ENCODE peak calls at places on chromosomes 1 and 21, in seven cellular contexts. D is neural progenitor cell, F is HCT116, Q is heart right ventricle, I is fibroblast of lung, S is pancreas, E is lower lobe of right lung. Y is an unnamed sample. For H3K4me1, the result is how much of the 10 kb centered on the place peaks cover.

GRCh38 chr1:229457436-229457835 is 23.5 kb upstream of the ACTA1 start:
- DNase-seq in D (no peak), F (no peak), Q (no peak), I (no peak), S (no peak), E (no peak), Y (no peak)

GRCh38 chr1:89855413-89856123 is 34.7 kb downstream of the LRRC8D start:
- DNase-seq in D (no peak), F (no peak), Q (no peak), I (peak), S (no peak), E (no peak), Y (no peak)

GRCh38 chr21:43718872-43719747 is at the start of gene PDXK:
- DNase-seq in D (peak), F (peak), Q (peak), I (peak), S (peak), E (peak), Y (peak)

GRCh38 chr1:15412843-15413242 is 3.2 kb downstream of the EFHD2 start:
- DNase-seq in D (no peak), F (no peak), Q (no peak), I (no peak), S (peak), E (no peak), Y (peak)

GRCh38 chr1:3900969-3901529 is 977 bp upstream of the C1orf174 start:
- DNase-seq in D (peak), F (peak), Q (peak), I (peak), S (peak), E (peak), Y (peak)

GRCh38 chr1:154931940-154932487 is 4.5 kb downstream of the PMVK start:
- DNase-seq in D (no peak), F (peak), Q (no peak), I (no peak), S (no peak), E (peak), Y (peak)

GRCh38 chr1:160971618-160972056 is 17.0 kb upstream of the ITLN2 start:
- DNase-seq in D (peak), F (no peak), Q (no peak), I (no peak), S (no peak), E (no peak), Y (no peak)

GRCh38 chr21:42313501-42313969 is 1.7 kb downstream of the TFF3 start:
- DNase-seq in D (peak), F (no peak), Q (no peak), I (no peak), S (no peak), E (no peak), Y (peak)

GRCh38 chr1:243549108-243549507 is 293.3 kb downstream of the SDCCAG8 start:
- DNase-seq in D (no peak), F (no peak), Q (no peak), I (peak), S (no peak), E (no peak), Y (no peak)

GRCh38 chr21:30233636-30234035 is 17.7 kb upstream of the CLDN8 start:
- DNase-seq in D (no peak), F (no peak), Q (no peak), I (no peak), S (no peak), E (no peak), Y (no peak)

GRCh38 chr1:117059334-117059677 is 820 bp upstream of the TTF2 start:
- DNase-seq in D (no peak), F (peak), Q (peak), I (no peak), S (peak), E (peak), Y (peak)

GRCh38 chr1:36880155-36881070 is 153.9 kb downstream of the GRIK3 start:
- DNase-seq in D (no peak), F (no peak), Q (no peak), I (no peak), S (no peak), E (peak), Y (peak)

GRCh38 chr21:37562920-37563640 is 196.5 kb downstream of the DYRK1A start:
- DNase-seq in D (no peak), F (no peak), Q (peak), I (no peak), S (peak), E (peak), Y (no peak)

GRCh38 chr1:1393014-1393413 is 6.1 kb downstream of the CCNL2 start:
- DNase-seq in D (no peak), F (no peak), Q (no peak), I (no peak), S (no peak), E (no peak), Y (no peak)

GRCh38 chr21:42595281-42596187 is 57.9 kb upstream of the PDE9A start:
- DNase-seq in D (no peak), F (no peak), Q (no peak), I (no peak), S (no peak), E (no peak), Y (no peak)

DNA sequence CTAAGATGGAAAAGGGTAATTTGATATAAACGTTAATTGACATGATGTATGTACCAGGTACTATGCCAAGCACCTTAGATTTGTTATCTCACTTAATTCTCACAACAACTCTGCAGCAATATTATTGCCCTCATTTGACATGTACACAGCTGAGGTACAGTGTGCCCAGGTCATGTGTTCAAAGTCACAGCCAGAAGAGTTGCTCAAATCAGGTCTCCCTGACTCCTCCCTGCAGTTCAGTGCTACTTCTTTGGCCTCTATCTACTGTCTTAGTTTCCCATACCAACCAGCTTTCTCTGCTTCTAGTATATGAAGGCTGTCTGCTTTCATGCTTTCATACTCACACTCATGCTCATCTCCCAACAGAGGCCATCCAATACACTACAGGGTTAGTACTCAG is 15.1 kb downstream of the TBX15 start:
- DNase-seq in D (no peak), F (no peak), Q (no peak), I (no peak), S (no peak), E (no peak), Y (no peak)
- H3K4me1 ChIP-seq in D (under half), F (under half), Q (under half), I (under half), S (under half), E (under half), Y (under half)

GRCh38 chr1:203663820-203664219 is 37.2 kb downstream of the ATP2B4 start:
- DNase-seq in D (no peak), F (no peak), Q (no peak), I (peak), S (no peak), E (no peak), Y (no peak)
- H3K4me1 ChIP-seq in D (under half), F (under half), Q (half or more), I (half or more), S (under half), E (half or more), Y (under half)

GRCh38 chr21:31903896-31904295 is 31.1 kb downstream of the HUNK start:
- DNase-seq in D (no peak), F (no peak), Q (no peak), I (no peak), S (no peak), E (no peak), Y (no peak)
- H3K4me1 ChIP-seq in D (under half), F (under half), Q (under half), I (under half), S (half or more), E (under half), Y (under half)

DNA sequence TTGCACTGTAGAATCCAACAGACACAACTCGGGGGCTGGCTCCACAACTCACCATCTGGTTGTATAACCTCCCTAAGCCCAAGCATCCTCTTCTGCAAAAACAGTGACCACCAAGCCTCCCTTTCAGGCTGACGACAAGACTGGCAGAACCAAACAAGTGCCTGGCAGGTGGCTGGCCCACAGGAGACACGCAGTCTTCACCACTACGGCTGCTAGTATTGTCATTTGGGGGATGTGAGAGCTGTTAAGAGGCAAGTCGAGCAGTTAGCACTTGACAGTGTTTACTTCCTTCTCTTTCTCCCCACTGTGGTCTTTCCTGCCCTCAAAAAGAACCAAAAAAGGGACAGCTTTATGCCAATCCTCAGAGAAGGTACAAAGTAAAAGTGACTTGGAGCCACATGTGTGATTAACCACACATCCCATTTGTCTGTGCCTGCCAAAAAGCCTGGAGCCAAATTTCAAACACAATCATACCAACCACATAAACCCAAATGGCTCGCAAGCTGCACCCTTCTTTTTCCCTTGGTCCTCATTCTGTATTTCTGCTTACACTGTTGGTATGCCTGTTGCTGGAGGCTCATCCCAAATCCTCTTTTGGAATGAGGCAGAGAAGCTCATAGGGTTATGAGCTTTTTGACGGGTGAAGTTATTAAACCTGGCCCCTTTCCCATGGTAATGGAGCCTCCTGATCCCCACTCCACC is 94.1 kb downstream of the TGFBR3 start:
- DNase-seq in D (no peak), F (no peak), Q (no peak), I (no peak), S (no peak), E (no peak), Y (no peak)
- H3K4me1 ChIP-seq in D (under half), F (under half), Q (half or more), I (under half), S (under half), E (half or more), Y (half or more)

GRCh38 chr21:20186186-20186585 is 812.0 kb upstream of the NCAM2 start:
- DNase-seq in D (no peak), F (no peak), Q (no peak), I (no peak), S (no peak), E (no peak), Y (no peak)

DNA sequence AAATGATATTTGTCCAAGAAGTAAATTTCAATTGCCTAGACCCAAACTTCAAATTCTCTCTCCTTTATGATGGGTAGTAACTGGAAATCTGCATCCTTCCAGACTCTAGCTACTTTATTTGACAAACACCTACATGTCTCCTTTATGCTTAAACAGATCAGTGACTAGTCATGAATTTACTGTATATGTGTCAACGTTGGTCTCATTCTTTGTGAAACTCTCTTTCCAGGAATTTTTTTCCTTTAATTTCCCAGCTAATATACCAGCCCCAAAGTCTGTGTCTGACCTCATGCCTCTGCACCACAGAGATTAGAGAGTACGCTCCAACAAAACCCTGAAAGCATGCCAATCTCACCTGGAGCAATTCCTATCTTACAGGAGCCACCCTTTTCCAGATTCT is 811.2 kb upstream of the NCAM2 start:
- DNase-seq in D (no peak), F (no peak), Q (no peak), I (no peak), S (no peak), E (no peak), Y (no peak)
- H3K4me1 ChIP-seq in D (under half), F (under half), Q (under half), I (under half), S (under half), E (under half), Y (under half)

DNA sequence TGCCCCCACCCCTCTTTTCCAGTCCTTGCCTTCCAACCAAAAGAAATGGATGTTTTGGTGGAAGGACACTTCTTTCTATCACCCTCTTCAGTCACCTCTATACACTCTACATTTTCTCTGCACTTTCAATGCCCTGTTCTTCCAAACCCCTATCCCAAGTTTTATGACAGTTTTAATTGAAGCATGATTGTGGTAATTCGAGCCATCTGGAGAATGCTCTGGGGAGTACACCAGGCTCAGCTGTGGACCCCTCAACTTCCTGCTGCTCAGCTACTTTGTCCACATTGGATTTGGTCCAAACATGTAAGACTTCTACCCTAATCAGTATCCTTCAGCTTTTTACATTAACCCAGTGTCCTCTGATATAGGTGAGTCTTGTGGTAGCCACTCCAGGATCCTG is 129.7 kb downstream of the SYT2 start:
- DNase-seq in D (no peak), F (no peak), Q (no peak), I (peak), S (no peak), E (no peak), Y (no peak)
- H3K4me1 ChIP-seq in D (under half), F (under half), Q (half or more), I (under half), S (under half), E (under half), Y (half or more)

DNA sequence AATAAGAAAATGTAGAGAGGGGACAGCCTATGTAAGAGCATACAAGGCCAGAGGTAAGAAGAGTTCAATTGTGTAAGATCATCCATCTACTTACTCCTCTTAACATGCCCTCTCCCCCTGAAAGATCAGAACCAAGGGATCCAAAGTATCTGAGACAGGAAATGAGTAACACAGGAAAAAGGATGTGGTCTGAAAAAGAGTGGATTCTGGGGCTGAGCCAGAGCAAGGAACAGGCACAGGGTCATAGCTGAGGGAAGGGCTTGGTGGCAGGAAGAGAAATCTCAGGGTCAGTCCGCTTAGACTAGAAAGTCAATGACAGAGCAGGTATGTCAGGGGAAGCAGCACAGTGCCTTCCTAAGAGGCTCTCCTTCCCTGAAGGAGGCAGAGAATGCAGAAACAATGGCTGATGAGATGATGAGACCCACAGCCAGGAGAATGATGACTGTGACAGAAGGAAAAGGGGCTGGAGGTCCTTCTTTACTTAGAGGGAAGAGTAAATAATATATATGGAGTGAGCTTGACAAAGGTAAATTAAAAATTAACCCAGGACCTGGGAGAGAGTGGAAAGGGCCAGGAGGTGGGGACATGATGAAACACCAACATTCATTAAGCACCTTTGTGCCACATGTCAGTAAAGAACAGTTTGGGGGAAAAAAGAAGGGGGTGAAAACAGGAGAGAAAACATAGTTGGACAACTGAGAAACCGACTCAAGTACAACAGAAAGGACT is 26.2 kb upstream of the A3GALT2 start:
- DNase-seq in D (no peak), F (peak), Q (peak), I (peak), S (no peak), E (no peak), Y (peak)
- H3K4me1 ChIP-seq in D (half or more), F (half or more), Q (half or more), I (under half), S (half or more), E (half or more), Y (half or more)